ENCODE peak calls at places on chromosomes 7 and 10, in four cellular contexts. M, T, I and B are unnamed samples.

GRCh38 chr7:149202831-149203231 is 7.5 kb downstream of the ZNF282 start:
- DNase-seq in M (no peak), T (no peak), I (peak; percentile 82), B (peak; percentile 10)

GRCh38 chr10:130707389-130707979 is 571.3 kb downstream of the GLRX3 start:
- DNase-seq in M (no peak), T (no peak), I (no peak), B (no peak)

GRCh38 chr7:102875700-102876192 is 37.1 kb upstream of the LRRC17 start:
- DNase-seq in M (peak; percentile 96), T (no peak), I (no peak), B (no peak)

GRCh38 chr7:22640269-22640668 is 86.7 kb upstream of the IL6 start:
- DNase-seq in M (no peak), T (no peak), I (no peak), B (no peak)

GRCh38 chr7:70301673-70302072 is 703.4 kb downstream of the AUTS2 start:
- DNase-seq in M (no peak), T (no peak), I (no peak), B (no peak)

GRCh38 chr7:133784421-133785045 is 342.6 kb upstream of the LRGUK start:
- DNase-seq in M (no peak), T (no peak), I (no peak), B (no peak)

GRCh38 chr10:60148266-60148840 is 241.3 kb downstream of the ANK3 start:
- DNase-seq in M (peak; percentile 69), T (no peak), I (peak; percentile 15), B (no peak)

GRCh38 chr10:14450041-14450491 is 119.3 kb upstream of the FRMD4A start:
- DNase-seq in M (no peak), T (peak; percentile 61), I (peak; percentile 59), B (no peak)

GRCh38 chr10:44978570-44979280 is at the start of gene DEPP1:
- DNase-seq in M (peak; percentile 90), T (peak; percentile 92), I (peak; percentile 94), B (peak; percentile 91)

GRCh38 chr7:42522227-42522991 is 285.4 kb upstream of the GLI3 start:
- DNase-seq in M (no peak), T (no peak), I (peak; percentile 9), B (no peak)

GRCh38 chr7:84506151-84506550 is 311.6 kb upstream of the SEMA3A start:
- DNase-seq in M (no peak), T (no peak), I (no peak), B (no peak)

GRCh38 chr10:86203162-86203905 is 163.3 kb downstream of the GRID1 start:
- DNase-seq in M (no peak), T (no peak), I (peak; percentile 56), B (no peak)

GRCh38 chr7:46146454-46147255 is 225.6 kb upstream of the IGFBP3 start:
- DNase-seq in M (no peak), T (peak; percentile 24), I (peak; percentile 84), B (no peak)
- H3K27ac ChIP-seq in M (peak overlapping the region; percentile 49), T (no peak overlapping the region), I (peak overlapping the region; percentile 42), B (no peak overlapping the region)

GRCh38 chr10:43254881-43255643 is 11.8 kb downstream of the RASGEF1A start:
- DNase-seq in M (no peak), T (peak; percentile 11), I (no peak), B (peak; percentile 39)

GRCh38 chr10:43252166-43252784 is 14.6 kb downstream of the RASGEF1A start:
- DNase-seq in M (no peak), T (no peak), I (no peak), B (peak; percentile 27)

GRCh38 chr10:43252785-43253341 is 14.0 kb downstream of the RASGEF1A start:
- DNase-seq in M (no peak), T (peak; percentile 11), I (no peak), B (peak; percentile 40)

GRCh38 chr10:43254199-43254730 is 12.6 kb downstream of the RASGEF1A start:
- DNase-seq in M (no peak), T (peak; percentile 16), I (no peak), B (no peak)

DNA sequence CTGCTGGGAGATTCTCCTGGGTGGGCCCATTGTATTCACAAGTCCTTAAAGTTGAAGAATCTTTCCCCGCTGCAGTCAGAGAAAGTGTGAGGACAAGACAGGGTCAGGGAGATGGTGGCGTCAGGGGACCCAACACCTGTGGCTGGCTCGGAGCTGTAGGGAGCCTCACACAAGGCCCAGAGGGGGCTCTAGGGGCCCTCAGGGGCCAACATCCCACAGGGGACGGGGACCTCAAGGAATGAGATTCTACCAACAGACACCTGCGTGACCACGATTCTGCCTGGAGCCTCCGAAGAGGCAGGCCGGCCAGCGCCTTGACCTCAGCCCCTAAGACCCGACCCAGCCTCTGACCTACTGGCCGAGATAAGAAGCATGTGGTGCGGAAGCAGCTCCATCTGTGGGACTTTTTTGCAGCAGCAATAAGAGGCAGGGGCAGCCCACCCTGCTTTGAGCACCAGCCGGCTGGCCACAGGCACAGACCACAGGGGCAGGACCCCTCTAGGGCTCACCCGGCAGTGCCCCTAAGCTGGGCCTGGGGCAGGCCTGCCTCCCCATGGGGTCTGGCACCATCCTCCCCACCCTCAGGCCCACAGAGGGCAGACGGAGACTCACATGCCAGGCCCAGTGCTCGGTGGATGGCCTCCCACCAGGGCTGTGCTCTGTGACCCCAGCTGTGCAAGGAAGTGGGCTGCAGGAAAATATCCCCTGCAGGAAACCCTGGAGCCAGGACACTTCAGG is 13.2 kb downstream of the RASGEF1A start:
- DNase-seq in M (no peak), T (peak; percentile 9), I (no peak), B (peak; percentile 35)
- H3K27me3 ChIP-seq in M (peaks cover 14% of the 10 kb centered on the region), T (peaks cover 18% of the 10 kb centered on the region), I (no peaks in the 10 kb centered on the region), B (no peaks in the 10 kb centered on the region)

GRCh38 chr10:129448539-129448938 is 18.5 kb upstream of the MGMT start:
- DNase-seq in M (no peak), T (no peak), I (no peak), B (no peak)

GRCh38 chr10:129445445-129445844 is 21.6 kb upstream of the MGMT start:
- DNase-seq in M (no peak), T (no peak), I (no peak), B (no peak)

GRCh38 chr10:129446182-129446581 is 20.9 kb upstream of the MGMT start:
- DNase-seq in M (no peak), T (no peak), I (no peak), B (no peak)

GRCh38 chr10:129455625-129456024 is 11.4 kb upstream of the MGMT start:
- DNase-seq in M (no peak), T (no peak), I (no peak), B (no peak)

GRCh38 chr10:129450391-129450790 is 16.6 kb upstream of the MGMT start:
- DNase-seq in M (no peak), T (no peak), I (no peak), B (no peak)
- TF ChIP-seq CTCF in M (no peak), T (no peak), I (no peak), B (no peak)

GRCh38 chr10:113056030-113056429 is 106.0 kb downstream of the TCF7L2 start:
- DNase-seq in M (no peak), T (no peak), I (no peak), B (no peak)
- H3K27ac ChIP-seq in M (peak overlapping the region; percentile 80), T (peak overlapping the region; percentile 43), I (no peak overlapping the region), B (no peak overlapping the region)

DNA sequence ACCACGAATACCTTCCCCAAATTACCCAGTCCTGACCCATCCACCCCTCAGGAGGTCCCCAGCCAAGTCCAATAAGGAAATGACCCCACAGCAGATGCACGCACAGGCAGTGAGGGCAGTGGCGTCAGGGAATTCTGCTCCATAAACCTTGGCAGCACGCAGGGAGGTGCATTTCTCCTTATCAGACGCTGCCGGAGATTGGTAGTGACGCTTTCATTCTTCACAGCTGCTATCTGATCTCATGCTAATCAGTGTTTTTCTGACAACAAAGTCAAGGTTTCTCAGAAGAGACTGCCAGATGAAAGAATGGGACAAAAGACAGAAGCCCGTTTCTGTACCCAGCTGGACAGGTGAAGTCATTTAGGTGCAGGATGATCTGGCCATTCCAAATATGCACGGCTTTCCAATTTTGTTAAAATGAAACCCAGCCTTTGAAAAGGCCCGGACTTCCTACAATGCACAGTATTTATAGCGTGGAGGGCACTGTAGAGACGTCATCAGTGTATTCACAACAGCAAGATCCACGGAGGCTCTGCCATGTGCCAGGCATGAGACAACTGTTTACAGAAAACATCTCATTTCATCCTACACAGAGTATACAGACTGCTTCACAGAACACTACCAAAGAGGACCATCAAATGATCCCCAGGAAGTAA is 35.3 kb downstream of the DIP2C start:
- DNase-seq in M (no peak), T (no peak), I (no peak), B (no peak)
- H3K27me3 ChIP-seq in M (no peaks in the 10 kb centered on the region), T (no peaks in the 10 kb centered on the region), I (no peaks in the 10 kb centered on the region), B (no peaks in the 10 kb centered on the region)